ENCODE peak calls at places on chromosomes 12 and 14, in seven cellular contexts. B is IMR-90, Y is mammary epithelial cell, H is endothelial cell of umbilical vein, U is GM12878, V is Karpas-422, S is hepatocyte. M is an unnamed sample.
A peak's percentile ranks its signal among the peaks of the same experiment; 100 is the strongest.

GRCh38 chr12:117595751-117596150 is 234.3 kb upstream of the NOS1 start:
- DNase-seq in B (no peak), H (no peak), S (no peak), V (no peak), U (no peak), Y (no peak), M (no peak)

GRCh38 chr14:102928412-102929348 is 6.2 kb downstream of the AMN start:
- DNase-seq in V (peak; percentile 98), Y (no peak), H (peak; percentile 24), U (no peak), S (peak; percentile 93), B (peak; percentile 5), M (no peak)

GRCh38 chr14:92702441-92702918 is 45.9 kb downstream of the LGMN start:
- DNase-seq in H (no peak), B (no peak), Y (no peak), S (no peak), U (peak; percentile 43), V (no peak), M (no peak)

GRCh38 chr14:59294662-59294992 is 106.2 kb downstream of the DAAM1 start:
- DNase-seq in U (no peak), Y (no peak), V (no peak), H (no peak), S (no peak), B (peak; percentile 80), M (no peak)

GRCh38 chr14:61625171-61625570 is 70.1 kb upstream of the HIF1A start:
- DNase-seq in H (no peak), V (no peak), Y (peak; percentile 60), B (peak; percentile 52), U (no peak), S (no peak), M (no peak)

GRCh38 chr12:94222351-94222750 is 74.0 kb downstream of the PLXNC1 start:
- DNase-seq in S (no peak), H (no peak), Y (no peak), B (no peak), U (no peak), V (no peak), M (no peak)

GRCh38 chr12:5015711-5016492 is 27.8 kb upstream of the KCNA5 start:
- DNase-seq in S (no peak), V (no peak), B (no peak), Y (no peak), H (no peak), U (no peak), M (no peak)

GRCh38 chr12:44342371-44342770 is 506.5 kb downstream of the TMEM117 start:
- DNase-seq in Y (no peak), S (no peak), B (no peak), V (no peak), U (no peak), H (no peak), M (no peak)

GRCh38 chr14:33686218-33686617 is 264.7 kb downstream of the EGLN3 start:
- DNase-seq in U (no peak), Y (peak; percentile 84), V (no peak), H (peak; percentile 41), B (peak; percentile 7), S (no peak), M (no peak)

GRCh38 chr12:19447386-19447785 is 8.1 kb downstream of the AEBP2 start:
- DNase-seq in V (no peak), B (no peak), H (no peak), U (no peak), S (no peak), Y (no peak), M (no peak)
- H4K20me1 ChIP-seq in V (peaks cover 55% of the 10 kb centered on the region), B (peaks cover 88% of the 10 kb centered on the region), H (peaks cover 5% of the 10 kb centered on the region), U (peaks cover 3% of the 10 kb centered on the region), S (peaks cover 74% of the 10 kb centered on the region), Y (peaks cover 3% of the 10 kb centered on the region), M (peaks cover 7% of the 10 kb centered on the region)

DNA sequence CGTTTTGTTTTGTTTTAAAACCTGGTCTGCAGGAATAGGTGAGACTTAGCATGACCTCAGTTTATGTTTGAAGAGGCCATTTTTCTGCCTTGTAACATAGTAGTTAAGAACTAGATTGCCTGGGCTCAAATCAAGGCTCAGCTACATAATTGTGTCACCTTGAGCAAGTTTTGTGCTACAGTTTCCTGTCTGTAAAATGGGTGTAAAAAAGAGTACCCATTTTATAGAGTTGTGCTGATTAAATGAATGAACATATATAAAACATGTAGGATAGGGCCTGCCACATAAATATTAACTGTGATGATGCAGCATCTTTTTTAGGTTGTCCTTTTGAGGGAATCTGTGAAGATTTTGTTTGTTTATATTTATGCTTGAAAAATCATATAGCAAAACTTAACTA is 7.2 kb downstream of the WNK1 start:
- DNase-seq in Y (no peak), U (no peak), B (no peak), V (no peak), H (no peak), S (no peak), M (no peak)
- H4K20me1 ChIP-seq in Y (peaks cover 15% of the 10 kb centered on the region), U (no peaks in the 10 kb centered on the region), B (peaks cover 58% of the 10 kb centered on the region), V (peaks cover 27% of the 10 kb centered on the region), H (peaks cover 14% of the 10 kb centered on the region), S (peaks cover 84% of the 10 kb centered on the region), M (peaks cover 27% of the 10 kb centered on the region)

DNA sequence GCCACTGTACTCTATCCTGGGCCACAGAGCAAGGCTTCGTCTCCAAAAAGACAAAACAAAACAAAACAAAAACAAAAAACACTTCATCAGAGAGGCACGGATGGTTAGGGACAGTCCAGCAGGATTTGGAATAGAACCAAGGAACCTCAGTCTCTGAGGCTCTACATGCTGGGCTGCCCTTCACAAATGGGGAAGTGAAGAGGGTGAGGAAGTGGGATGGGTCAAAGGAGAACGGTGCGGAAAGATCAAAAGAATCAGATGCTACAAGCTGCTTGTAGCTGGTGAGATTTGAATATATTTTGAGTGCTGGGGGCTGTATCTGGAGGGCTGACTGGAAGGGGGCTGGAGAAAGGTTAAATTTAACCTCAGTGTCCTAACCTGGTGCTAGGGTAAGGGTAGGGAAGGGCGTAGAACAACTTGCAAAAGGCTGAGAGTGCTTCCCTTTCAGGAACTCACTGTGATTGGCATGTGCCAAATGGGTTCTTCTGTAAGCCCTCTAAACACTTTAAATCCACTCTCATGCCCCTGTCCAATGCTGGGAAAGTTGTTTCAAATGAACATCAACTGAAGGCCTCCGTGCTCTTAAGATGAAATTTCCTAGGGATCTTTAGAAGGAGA is 4.6 kb downstream of the FOXJ2 start:
- DNase-seq in S (no peak), H (no peak), B (no peak), U (no peak), Y (no peak), V (peak; percentile 64), M (no peak)
- H4K20me1 ChIP-seq in S (peaks cover 14% of the 10 kb centered on the region), H (no peaks in the 10 kb centered on the region), B (peaks cover 56% of the 10 kb centered on the region), U (peaks cover 4% of the 10 kb centered on the region), Y (no peaks in the 10 kb centered on the region), V (no peaks in the 10 kb centered on the region), M (no peaks in the 10 kb centered on the region)

GRCh38 chr12:21848192-21848591 is 73.7 kb upstream of the KCNJ8 start:
- DNase-seq in Y (no peak), S (no peak), U (no peak), B (no peak), H (no peak), V (no peak), M (no peak)

GRCh38 chr12:21839776-21840175 is 65.3 kb upstream of the KCNJ8 start:
- DNase-seq in H (no peak), U (no peak), B (no peak), Y (no peak), S (no peak), V (peak; percentile 22), M (no peak)

GRCh38 chr12:21837847-21838246 is 63.3 kb upstream of the KCNJ8 start:
- DNase-seq in V (no peak), B (no peak), Y (no peak), H (no peak), U (no peak), S (no peak), M (no peak)

GRCh38 chr12:21843795-21844194 is 69.3 kb upstream of the KCNJ8 start:
- DNase-seq in U (no peak), Y (no peak), S (no peak), H (no peak), V (no peak), B (no peak), M (no peak)
- H4K20me1 ChIP-seq in U (no peaks in the 10 kb centered on the region), Y (no peaks in the 10 kb centered on the region), S (no peaks in the 10 kb centered on the region), H (no peaks in the 10 kb centered on the region), V (no peaks in the 10 kb centered on the region), B (no peaks in the 10 kb centered on the region), M (no peaks in the 10 kb centered on the region)

GRCh38 chr12:121454921-121455320 is 55.0 kb downstream of the RNF34 start:
- DNase-seq in Y (no peak), V (no peak), U (no peak), H (no peak), B (no peak), S (no peak), M (no peak)

GRCh38 chr12:121452356-121453021 is 52.6 kb downstream of the RNF34 start:
- DNase-seq in V (no peak), Y (peak; percentile 53), H (peak; percentile 6), B (no peak), U (no peak), S (peak; percentile 33), M (no peak)

GRCh38 chr12:121453629-121454028 is 53.7 kb downstream of the RNF34 start:
- DNase-seq in Y (no peak), U (no peak), S (no peak), B (no peak), H (no peak), V (no peak), M (no peak)

GRCh38 chr12:121451931-121452330 is 52.0 kb downstream of the RNF34 start:
- DNase-seq in Y (no peak), U (no peak), H (no peak), V (no peak), B (no peak), S (no peak), M (no peak)

DNA sequence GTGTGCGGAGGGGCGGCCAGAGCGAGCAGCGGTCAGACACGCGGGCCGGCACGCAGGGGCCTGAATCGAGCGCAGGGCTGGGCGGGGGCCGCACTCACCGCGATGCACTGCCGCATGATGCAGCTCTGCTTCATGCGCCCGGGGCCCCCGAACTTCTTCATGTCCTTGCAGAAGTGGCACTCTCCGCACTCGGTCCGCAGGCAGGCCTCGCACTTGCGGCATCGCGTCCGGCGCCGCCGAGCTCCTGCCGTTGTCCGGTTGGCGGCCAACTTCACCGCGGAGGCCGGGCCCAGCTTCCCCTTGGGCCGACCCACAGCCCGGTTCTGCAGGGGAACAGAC is 53.1 kb downstream of the RNF34 start:
- DNase-seq in V (no peak), U (no peak), B (no peak), H (no peak), S (no peak), Y (no peak), M (no peak)
- H4K20me1 ChIP-seq in V (peaks cover 42% of the 10 kb centered on the region), U (peaks cover 6% of the 10 kb centered on the region), B (peaks cover 40% of the 10 kb centered on the region), H (no peaks in the 10 kb centered on the region), S (no peaks in the 10 kb centered on the region), Y (no peaks in the 10 kb centered on the region), M (no peaks in the 10 kb centered on the region)

DNA sequence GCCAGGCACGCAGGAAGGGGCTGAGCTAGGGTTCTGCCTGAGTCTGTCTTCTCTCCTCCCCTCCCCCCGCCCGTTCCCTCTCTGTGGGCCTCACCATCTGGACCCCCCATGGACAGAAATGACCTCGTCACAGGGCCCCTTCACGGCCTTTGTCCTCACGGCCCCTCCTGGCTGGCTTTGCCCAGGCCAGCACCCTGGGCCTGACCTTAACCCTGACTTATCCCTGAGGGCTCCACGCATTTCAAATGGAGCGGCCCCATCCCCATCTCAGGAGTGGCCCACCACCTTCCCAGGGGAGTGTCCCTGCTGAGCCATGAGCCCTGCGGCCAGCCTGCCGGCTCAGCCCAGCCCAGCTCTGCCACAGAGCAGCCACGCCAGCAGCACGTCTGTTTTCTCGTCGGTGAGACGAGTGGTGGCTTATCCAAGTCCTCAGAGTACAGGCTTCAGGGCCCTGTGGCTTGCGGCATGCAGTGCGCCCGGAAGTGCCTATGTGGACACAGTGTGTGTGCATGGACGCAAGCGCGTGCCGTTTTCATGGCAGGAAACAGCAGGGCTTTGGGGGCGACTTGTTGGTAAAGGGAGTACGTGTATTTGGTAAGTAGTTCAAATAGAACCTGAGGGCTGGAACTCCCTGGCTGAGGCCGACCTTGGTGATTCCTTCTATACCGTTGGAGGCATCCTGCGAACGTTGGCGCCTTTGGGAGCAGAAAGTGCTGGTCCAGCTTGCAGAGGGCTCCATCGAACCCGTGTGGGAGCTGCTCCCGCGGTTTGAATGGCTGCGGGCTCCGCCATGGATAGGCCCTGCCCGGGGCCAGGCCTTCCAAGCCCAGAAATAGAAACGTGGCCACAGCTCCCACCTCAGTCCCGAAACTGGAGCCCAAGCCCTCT is 52.2 kb downstream of the LRCOL1 start:
- DNase-seq in S (no peak), V (no peak), U (no peak), H (no peak), B (no peak), Y (no peak), M (no peak)
- H4K20me1 ChIP-seq in S (peaks cover 16% of the 10 kb centered on the region), V (no peaks in the 10 kb centered on the region), U (no peaks in the 10 kb centered on the region), H (no peaks in the 10 kb centered on the region), B (peaks cover 18% of the 10 kb centered on the region), Y (no peaks in the 10 kb centered on the region), M (no peaks in the 10 kb centered on the region)

M was measured in MM.1S.